ENCODE peak calls at places on chromosome 7, in nine cellular contexts. One of them, this sample, is unnamed.

GRCh38 chr7:110612680-110613079 is 478.2 kb upstream of the LRRN3 start:
- DNase-seq in caudate nucleus: no peak
- DNase-seq in stimulated activated CD4-positive, alpha-beta T cell treated with anti-CD3 and anti-CD28 coated beads, Interleukin-15, amount 100 ng/mL, for 24 hours: no peak
- DNase-seq in left kidney: no peak
- DNase-seq in iPS-NIHi11: no peak
- DNase-seq in germinal center: no peak
- DNase-seq in stimulated activated CD8-positive, alpha-beta memory T cell treated with anti-CD3 and anti-CD28 coated beads, Interleukin-7, amount 100 ng/mL, for 24 hours: no peak
- DNase-seq in posterior vena cava: no peak
- DNase-seq in NCI-H1105: no peak
- DNase-seq in this sample: no peak

GRCh38 chr7:41942468-41943097 is 239.7 kb upstream of the INHBA start:
- DNase-seq in caudate nucleus: no peak
- DNase-seq in stimulated activated CD4-positive, alpha-beta T cell treated with anti-CD3 and anti-CD28 coated beads, Interleukin-15, amount 100 ng/mL, for 24 hours: no peak
- DNase-seq in left kidney: peak; percentile 69
- DNase-seq in iPS-NIHi11: no peak
- DNase-seq in germinal center: no peak
- DNase-seq in stimulated activated CD8-positive, alpha-beta memory T cell treated with anti-CD3 and anti-CD28 coated beads, Interleukin-7, amount 100 ng/mL, for 24 hours: no peak
- DNase-seq in posterior vena cava: peak; percentile 78
- DNase-seq in NCI-H1105: no peak
- DNase-seq in this sample: no peak

GRCh38 chr7:25669954-25670841 is 441.9 kb upstream of the NPVF start:
- DNase-seq in caudate nucleus: no peak
- DNase-seq in stimulated activated CD4-positive, alpha-beta T cell treated with anti-CD3 and anti-CD28 coated beads, Interleukin-15, amount 100 ng/mL, for 24 hours: no peak
- DNase-seq in left kidney: peak; percentile 86
- DNase-seq in iPS-NIHi11: no peak
- DNase-seq in germinal center: no peak
- DNase-seq in stimulated activated CD8-positive, alpha-beta memory T cell treated with anti-CD3 and anti-CD28 coated beads, Interleukin-7, amount 100 ng/mL, for 24 hours: no peak
- DNase-seq in posterior vena cava: peak; percentile 81
- DNase-seq in NCI-H1105: no peak
- DNase-seq in this sample: peak; percentile 50

GRCh38 chr7:78702770-78703169 is 750.7 kb downstream of the MAGI2 start:
- DNase-seq in caudate nucleus: no peak
- DNase-seq in stimulated activated CD4-positive, alpha-beta T cell treated with anti-CD3 and anti-CD28 coated beads, Interleukin-15, amount 100 ng/mL, for 24 hours: no peak
- DNase-seq in left kidney: no peak
- DNase-seq in iPS-NIHi11: no peak
- DNase-seq in germinal center: no peak
- DNase-seq in stimulated activated CD8-positive, alpha-beta memory T cell treated with anti-CD3 and anti-CD28 coated beads, Interleukin-7, amount 100 ng/mL, for 24 hours: no peak
- DNase-seq in posterior vena cava: no peak
- DNase-seq in NCI-H1105: no peak
- DNase-seq in this sample: no peak

GRCh38 chr7:16744518-16745250 is 8.9 kb upstream of the TSPAN13 start:
- DNase-seq in caudate nucleus: no peak
- DNase-seq in stimulated activated CD4-positive, alpha-beta T cell treated with anti-CD3 and anti-CD28 coated beads, Interleukin-15, amount 100 ng/mL, for 24 hours: no peak
- DNase-seq in left kidney: no peak
- DNase-seq in iPS-NIHi11: no peak
- DNase-seq in germinal center: no peak
- DNase-seq in stimulated activated CD8-positive, alpha-beta memory T cell treated with anti-CD3 and anti-CD28 coated beads, Interleukin-7, amount 100 ng/mL, for 24 hours: no peak
- DNase-seq in posterior vena cava: no peak
- DNase-seq in NCI-H1105: no peak
- DNase-seq in this sample: no peak

GRCh38 chr7:76069238-76069638 is 21.3 kb downstream of the MDH2 start:
- DNase-seq in caudate nucleus: no peak
- DNase-seq in stimulated activated CD4-positive, alpha-beta T cell treated with anti-CD3 and anti-CD28 coated beads, Interleukin-15, amount 100 ng/mL, for 24 hours: no peak
- DNase-seq in left kidney: peak; percentile 71
- DNase-seq in iPS-NIHi11: peak; percentile 65
- DNase-seq in germinal center: no peak
- DNase-seq in stimulated activated CD8-positive, alpha-beta memory T cell treated with anti-CD3 and anti-CD28 coated beads, Interleukin-7, amount 100 ng/mL, for 24 hours: no peak
- DNase-seq in posterior vena cava: no peak
- DNase-seq in NCI-H1105: no peak
- DNase-seq in this sample: no peak

GRCh38 chr7:134811798-134812197 is 32.4 kb downstream of the CALD1 start:
- DNase-seq in caudate nucleus: no peak
- DNase-seq in stimulated activated CD4-positive, alpha-beta T cell treated with anti-CD3 and anti-CD28 coated beads, Interleukin-15, amount 100 ng/mL, for 24 hours: no peak
- DNase-seq in left kidney: peak; percentile 42
- DNase-seq in iPS-NIHi11: no peak
- DNase-seq in germinal center: no peak
- DNase-seq in stimulated activated CD8-positive, alpha-beta memory T cell treated with anti-CD3 and anti-CD28 coated beads, Interleukin-7, amount 100 ng/mL, for 24 hours: no peak
- DNase-seq in posterior vena cava: no peak
- DNase-seq in NCI-H1105: no peak
- DNase-seq in this sample: no peak

GRCh38 chr7:47556511-47557180 is 25.3 kb downstream of the TNS3 start:
- DNase-seq in caudate nucleus: no peak
- DNase-seq in stimulated activated CD4-positive, alpha-beta T cell treated with anti-CD3 and anti-CD28 coated beads, Interleukin-15, amount 100 ng/mL, for 24 hours: no peak
- DNase-seq in left kidney: no peak
- DNase-seq in iPS-NIHi11: no peak
- DNase-seq in germinal center: no peak
- DNase-seq in stimulated activated CD8-positive, alpha-beta memory T cell treated with anti-CD3 and anti-CD28 coated beads, Interleukin-7, amount 100 ng/mL, for 24 hours: no peak
- DNase-seq in posterior vena cava: no peak
- DNase-seq in NCI-H1105: no peak
- DNase-seq in this sample: no peak

GRCh38 chr7:46989247-46989646 is 592.7 kb downstream of the TNS3 start:
- DNase-seq in caudate nucleus: no peak
- DNase-seq in stimulated activated CD4-positive, alpha-beta T cell treated with anti-CD3 and anti-CD28 coated beads, Interleukin-15, amount 100 ng/mL, for 24 hours: no peak
- DNase-seq in left kidney: no peak
- DNase-seq in iPS-NIHi11: no peak
- DNase-seq in germinal center: no peak
- DNase-seq in stimulated activated CD8-positive, alpha-beta memory T cell treated with anti-CD3 and anti-CD28 coated beads, Interleukin-7, amount 100 ng/mL, for 24 hours: no peak
- DNase-seq in posterior vena cava: no peak
- DNase-seq in NCI-H1105: no peak
- DNase-seq in this sample: no peak

This sample was measured in Peyer's patch.